ENCODE peak calls at places on chromosomes 2 and 18, in six cellular contexts. U is HCT116, J is Calu3, G is IMR-90, S is GM13977, Y is kidney. P is an unnamed sample.

GRCh38 chr18:76491801-76492668 is 3.0 kb downstream of the ZNF516 start:
- DNase-seq in U (no peak), J (peak), G (peak), S (peak), Y (no peak), P (peak)

GRCh38 chr2:213688129-213688528 is 403.9 kb downstream of the SPAG16 start:
- DNase-seq in U (no peak), J (no peak), G (no peak), S (no peak), Y (no peak), P (no peak)

GRCh38 chr2:207265849-207266248 is 100.1 kb upstream of the KLF7 start:
- DNase-seq in U (no peak), J (no peak), G (no peak), S (no peak), Y (no peak), P (no peak)

GRCh38 chr2:216350214-216350789 is 22.0 kb downstream of the MARCHF4 start:
- DNase-seq in U (no peak), J (no peak), G (peak), S (no peak), Y (no peak), P (no peak)

GRCh38 chr2:54535599-54536195 is 79.6 kb downstream of the SPTBN1 start:
- DNase-seq in U (no peak), J (no peak), G (no peak), S (no peak), Y (no peak), P (no peak)

GRCh38 chr18:38826247-38826646 is 1260.6 kb upstream of the CELF4 start:
- DNase-seq in U (no peak), J (no peak), G (no peak), S (no peak), Y (no peak), P (no peak)

GRCh38 chr2:237885931-237886701 is 26.7 kb downstream of the RAMP1 start:
- DNase-seq in U (no peak), J (no peak), G (no peak), S (no peak), Y (peak), P (peak)

GRCh38 chr2:28462122-28462521 is 33.7 kb upstream of the PLB1 start:
- DNase-seq in U (no peak), J (no peak), G (no peak), S (no peak), Y (no peak), P (no peak)

GRCh38 chr2:3662239-3662638 is 4.2 kb downstream of the ALLC start:
- DNase-seq in U (peak), J (no peak), G (no peak), S (no peak), Y (no peak), P (no peak)

GRCh38 chr2:150410809-150411208 is 76.7 kb downstream of the RND3 start:
- DNase-seq in U (no peak), J (peak), G (peak), S (no peak), Y (no peak), P (no peak)

GRCh38 chr18:13126966-13127598 is 91.5 kb upstream of the LDLRAD4 start:
- DNase-seq in U (no peak), J (no peak), G (no peak), S (no peak), Y (no peak), P (no peak)

DNA sequence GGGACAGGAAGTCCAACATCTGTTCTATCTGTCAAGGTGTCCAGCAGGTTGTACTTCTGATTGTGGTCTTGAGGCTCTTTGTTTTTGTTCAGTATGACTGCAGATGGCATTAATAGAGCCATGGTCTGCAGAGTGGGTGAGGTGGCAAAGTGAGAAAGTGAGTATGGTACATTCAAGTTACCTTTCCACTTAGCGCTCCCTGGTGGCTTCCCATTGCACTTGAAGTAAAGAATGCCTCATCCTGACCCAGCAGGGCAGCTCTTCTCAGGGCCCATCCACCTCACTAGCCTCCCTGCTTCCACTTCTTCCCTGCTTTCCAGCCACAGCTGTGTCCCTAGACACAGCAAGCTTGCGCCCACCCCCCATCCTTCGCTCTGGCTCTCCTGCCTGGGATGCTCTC is 148.0 kb upstream of the ALPP start:
- DNase-seq in U (peak), J (no peak), G (peak), S (no peak), Y (no peak), P (no peak)
- TF ChIP-seq CTCF in U (peak), J (no peak), G (peak), S (peak), Y (peak), P (no peak)

GRCh38 chr2:118881490-118882129 is 34.2 kb upstream of the EN1 start:
- DNase-seq in U (peak), J (peak), G (peak), S (peak), Y (no peak), P (no peak)
- TF ChIP-seq CTCF in U (peak), J (peak), G (peak), S (peak), Y (peak), P (peak)

DNA sequence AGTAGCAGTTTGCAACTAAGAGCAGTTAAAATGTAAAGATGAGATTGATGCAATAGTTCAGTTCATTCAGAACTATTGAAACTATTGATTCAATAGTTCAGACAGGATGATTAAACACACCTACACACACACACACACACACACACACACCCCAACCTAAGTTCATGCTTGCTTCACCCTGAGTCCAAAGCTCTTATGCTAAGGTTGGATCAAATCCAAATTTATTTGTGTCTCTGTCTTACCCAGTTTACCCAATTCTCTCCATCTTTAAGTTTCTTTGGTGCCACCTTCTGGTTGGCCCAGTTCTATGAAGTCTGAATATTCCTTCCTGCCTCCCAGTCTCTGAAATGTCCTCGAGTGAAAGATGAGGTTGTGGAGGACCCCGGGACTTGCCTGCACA is 5.1 kb downstream of the SERPINB8 start:
- DNase-seq in U (peak), J (peak), G (peak), S (no peak), Y (no peak), P (no peak)
- TF ChIP-seq CTCF in U (peak), J (peak), G (peak), S (peak), Y (no peak), P (peak)

GRCh38 chr2:127453392-127454171 is 35.4 kb downstream of the PROC start:
- DNase-seq in U (no peak), J (no peak), G (no peak), S (no peak), Y (no peak), P (no peak)
- TF ChIP-seq CTCF in U (peak), J (no peak), G (no peak), S (peak), Y (no peak), P (peak)

DNA sequence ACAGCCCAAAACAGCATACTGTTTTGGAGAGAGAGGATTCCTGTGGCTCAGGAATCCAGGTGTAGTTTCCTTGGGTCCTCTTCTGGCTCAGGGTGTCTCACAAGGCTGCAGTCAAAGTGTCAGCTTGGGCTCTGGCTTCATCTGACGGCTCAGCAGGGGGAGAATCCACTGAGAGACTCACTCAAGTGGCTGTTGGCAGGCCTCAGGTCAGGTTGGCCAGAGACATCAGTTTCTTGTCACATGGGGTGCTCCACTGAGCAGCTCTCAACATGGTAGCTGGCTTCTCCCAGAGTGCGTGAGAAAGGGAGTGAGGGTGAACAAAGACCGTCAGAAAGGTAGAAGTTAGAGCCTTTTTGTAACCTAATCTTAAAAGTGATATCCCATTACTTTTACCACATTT is 168.4 kb downstream of the SOCS6 start:
- DNase-seq in U (no peak), J (no peak), G (no peak), S (no peak), Y (no peak), P (no peak)
- TF ChIP-seq CTCF in U (no peak), J (no peak), G (no peak), S (no peak), Y (no peak), P (no peak)

GRCh38 chr18:73136134-73136533 is 268.3 kb upstream of the NETO1 start:
- DNase-seq in U (no peak), J (no peak), G (no peak), S (peak), Y (no peak), P (no peak)
- TF ChIP-seq CTCF in U (no peak), J (peak), G (peak), S (peak), Y (no peak), P (peak)

GRCh38 chr2:86172610-86173009 is 22.7 kb downstream of the IMMT start:
- DNase-seq in U (no peak), J (no peak), G (no peak), S (no peak), Y (no peak), P (no peak)
- TF ChIP-seq CTCF in U (no peak), J (no peak), G (no peak), S (no peak), Y (no peak), P (no peak)

GRCh38 chr18:11581286-11581685 is 28.1 kb upstream of the SLC35G4 start:
- DNase-seq in U (no peak), J (no peak), G (no peak), S (no peak), Y (no peak), P (no peak)
- TF ChIP-seq CTCF in U (no peak), J (no peak), G (no peak), S (no peak), Y (no peak), P (no peak)

P was measured in chondrocyte.